ENCODE peak calls at places on chromosomes 16 and 17, in five cellular contexts. K is Peyer's patch, J is adrenal gland, R is breast epithelium, Q is tibial nerve. C is an unnamed sample.

GRCh38 chr17:63421681-63422645 is 24.1 kb downstream of the CYB561 start:
- DNase-seq in Q (no peak), J (no peak), R (no peak), K (no peak), C (no peak)

GRCh38 chr17:16880843-16881230 is 91.1 kb downstream of the TNFRSF13B start:
- DNase-seq in Q (no peak), K (no peak), R (no peak), J (no peak), C (no peak)

GRCh38 chr16:30567991-30568638 is 3.4 kb downstream of the ZNF688 start:
- DNase-seq in R (no peak), K (no peak), Q (no peak), J (no peak), C (no peak)

GRCh38 chr17:15516150-15516549 is 47.1 kb downstream of the TVP23C start:
- DNase-seq in J (no peak), R (no peak), K (no peak), Q (no peak), C (no peak)

GRCh38 chr17:75854111-75854748 is 905 bp downstream of the WBP2 start:
- DNase-seq in K (no peak), R (no peak), J (peak; percentile 87), Q (no peak), C (no peak)

GRCh38 chr16:31676731-31677130 is 149.0 kb downstream of the AHSP start:
- DNase-seq in K (no peak), R (no peak), Q (no peak), J (no peak), C (no peak)

GRCh38 chr16:84471316-84471715 is 33.1 kb downstream of the MEAK7 start:
- DNase-seq in R (no peak), J (peak; percentile 33), K (no peak), Q (no peak), C (peak; percentile 43)

GRCh38 chr16:59658572-59658971 is 924.5 kb upstream of the GOT2 start:
- DNase-seq in R (no peak), J (no peak), Q (no peak), K (no peak), C (no peak)

GRCh38 chr16:89422527-89422904 is 67.8 kb downstream of the ANKRD11 start:
- DNase-seq in Q (no peak), J (no peak), R (no peak), K (no peak), C (no peak)
- TF ChIP-seq POLR2A in Q (no peak), J (no peak), R (no peak), K (no peak), C (no peak)

GRCh38 chr17:42184717-42185496 is at the start of gene HCRT:
- DNase-seq in K (no peak), Q (no peak), J (no peak), R (no peak), C (no peak)

GRCh38 chr17:42185497-42185860 is 227 bp upstream of the HCRT start:
- DNase-seq in R (no peak), K (no peak), Q (no peak), J (no peak), C (no peak)

GRCh38 chr17:42182927-42183734 is 2.1 kb downstream of the HCRT start:
- DNase-seq in J (no peak), K (no peak), R (no peak), Q (no peak), C (no peak)

GRCh38 chr17:42181851-42182207 is 887 bp upstream of the KCNH4 start:
- DNase-seq in Q (no peak), J (no peak), K (no peak), R (no peak), C (no peak)

GRCh38 chr17:42183741-42184711 is 1.2 kb downstream of the HCRT start:
- DNase-seq in J (peak; percentile 86), K (peak; percentile 89), R (no peak), Q (peak; percentile 48), C (no peak)
- TF ChIP-seq POLR2A in J (peak; percentile 41), K (peak; percentile 57), R (no peak), Q (peak; percentile 44), C (no peak)

GRCh38 chr17:7887482-7888183 is 956 bp upstream of the CHD3 start:
- DNase-seq in J (peak; percentile 97), R (peak; percentile 96), Q (peak; percentile 86), K (peak; percentile 93), C (no peak)
- TF ChIP-seq POLR2A in J (peak; percentile 81), R (no peak), Q (peak; percentile 59), K (peak; percentile 52), C (peak; percentile 40)

GRCh38 chr16:69382421-69382820 is 3.4 kb downstream of the TERF2 start:
- DNase-seq in Q (no peak), R (no peak), J (no peak), K (no peak), C (no peak)

GRCh38 chr16:69376393-69377059 is 9.3 kb downstream of the TERF2 start:
- DNase-seq in R (no peak), K (no peak), Q (no peak), J (peak; percentile 60), C (no peak)

GRCh38 chr16:69381231-69381630 is 4.6 kb downstream of the TERF2 start:
- DNase-seq in J (no peak), R (no peak), K (no peak), Q (no peak), C (no peak)

GRCh38 chr16:69378036-69378435 is 7.8 kb downstream of the TERF2 start:
- DNase-seq in R (no peak), K (no peak), Q (no peak), J (no peak), C (no peak)

DNA sequence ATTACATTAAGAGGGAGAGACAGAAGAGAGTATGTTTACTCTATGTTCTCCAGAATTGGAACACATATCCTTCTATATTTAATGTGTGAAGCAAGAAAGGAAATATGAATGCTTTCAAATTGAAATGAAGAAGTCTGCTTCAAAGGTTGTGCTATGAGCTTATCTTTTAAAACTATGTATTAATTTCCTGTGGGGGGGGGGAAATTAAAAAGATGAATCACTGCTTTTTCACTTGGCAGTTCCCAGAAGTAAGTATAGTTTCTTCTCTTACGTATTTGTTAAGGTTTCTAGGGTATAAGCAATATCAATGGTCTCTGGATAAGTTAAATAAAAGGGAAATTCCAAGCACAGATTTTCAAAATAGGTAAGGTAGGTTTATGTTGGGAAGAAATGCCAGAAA is 7.0 kb downstream of the TERF2 start:
- DNase-seq in R (no peak), K (no peak), Q (no peak), J (no peak), C (no peak)
- TF ChIP-seq POLR2A in R (no peak), K (no peak), Q (no peak), J (no peak), C (no peak)

GRCh38 chr17:29180051-29180787 is at the start of gene MYO18A:
- DNase-seq in J (peak; percentile 83), R (peak; percentile 74), K (peak; percentile 90), Q (peak; percentile 53), C (no peak)

GRCh38 chr17:29178750-29179231 is 1.4 kb downstream of the MYO18A start:
- DNase-seq in K (peak; percentile 71), Q (no peak), J (peak; percentile 51), R (no peak), C (no peak)

GRCh38 chr17:29180788-29181160 is 576 bp upstream of the MYO18A start:
- DNase-seq in R (no peak), J (peak; percentile 57), Q (no peak), K (no peak), C (no peak)

GRCh38 chr17:29177871-29178749 is 2.1 kb downstream of the MYO18A start:
- DNase-seq in R (no peak), K (peak; percentile 83), J (peak; percentile 46), Q (no peak), C (no peak)

GRCh38 chr17:29179232-29180036 is 764 bp downstream of the MYO18A start:
- DNase-seq in Q (no peak), J (peak; percentile 58), K (peak; percentile 92), R (no peak), C (no peak)
- TF ChIP-seq POLR2A in Q (no peak), J (no peak), K (peak; percentile 87), R (no peak), C (no peak)

DNA sequence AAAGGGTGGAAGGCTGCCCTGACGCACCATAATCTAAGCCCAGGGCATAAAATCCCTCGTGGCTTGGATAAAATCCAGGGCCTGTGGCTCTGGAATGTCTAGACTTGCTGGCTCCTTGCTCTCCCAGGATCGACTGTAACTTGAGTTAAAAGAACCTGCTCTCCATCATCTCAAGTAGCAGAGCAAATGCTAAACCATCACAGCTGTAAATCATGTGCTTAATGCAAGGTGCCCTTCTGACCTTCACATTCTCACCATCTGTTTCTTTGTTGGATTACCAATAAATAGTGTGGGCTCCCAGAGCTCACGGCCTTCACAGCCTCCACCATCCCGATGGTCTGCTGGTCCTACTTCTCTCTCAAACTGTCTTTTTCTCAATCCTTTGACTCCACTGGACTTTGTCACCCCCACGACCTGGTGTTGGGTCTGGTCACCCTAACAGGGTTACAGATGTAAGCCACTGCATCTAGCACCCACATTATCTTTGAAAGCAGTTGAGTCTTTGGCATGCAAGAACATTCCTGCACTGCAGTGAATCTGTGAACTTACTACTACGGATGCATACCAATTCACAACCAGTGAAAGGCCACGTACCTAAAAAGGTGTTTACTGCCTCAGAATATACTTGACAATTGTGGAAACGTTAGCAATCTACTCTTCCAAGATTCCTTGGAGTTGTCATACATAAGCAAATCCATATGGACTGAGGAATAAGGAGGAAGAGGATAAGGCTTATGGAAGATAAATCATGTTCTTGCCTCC is 15.3 kb downstream of the RSL1D1 start:
- DNase-seq in J (no peak), Q (no peak), K (no peak), R (no peak), C (no peak)
- TF ChIP-seq POLR2A in J (no peak), Q (no peak), K (no peak), R (no peak), C (no peak)

GRCh38 chr17:2264023-2264860 is 39.3 kb downstream of the SMG6 start:
- DNase-seq in J (no peak), R (no peak), K (no peak), Q (no peak), C (no peak)
- TF ChIP-seq POLR2A in J (no peak), R (no peak), K (no peak), Q (no peak), C (no peak)

C was measured in vagina.